ENCODE peak calls at places on chromosomes 5 and 9, in four cellular contexts. Y is adrenal gland, C is erythroblast, D is A549. S is an unnamed sample.

GRCh38 chr5:171709930-171710329 is 75.7 kb upstream of the SMIM23 start:
- DNase-seq in Y (no peak), C (no peak), D (no peak), S (no peak)

GRCh38 chr5:1909346-1909985 is 26.7 kb upstream of the IRX4 start:
- DNase-seq in Y (no peak), C (no peak), D (no peak), S (no peak)

GRCh38 chr9:127074561-127075548 is 47.6 kb downstream of the ANGPTL2 start:
- DNase-seq in Y (no peak), C (no peak), D (no peak), S (no peak)

GRCh38 chr9:1977026-1977425 is 38.1 kb upstream of the SMARCA2 start:
- DNase-seq in Y (no peak), C (no peak), D (no peak), S (no peak)

GRCh38 chr5:55072668-55073067 is 29.8 kb upstream of the GZMA start:
- DNase-seq in Y (no peak), C (no peak), D (no peak), S (no peak)

GRCh38 chr5:53253421-53253871 is 143.9 kb upstream of the MOCS2 start:
- DNase-seq in Y (no peak), C (peak; percentile 85), D (no peak), S (no peak)

GRCh38 chr9:18260527-18260926 is 213.4 kb upstream of the ADAMTSL1 start:
- DNase-seq in Y (no peak), C (no peak), D (no peak), S (peak; percentile 19)

GRCh38 chr5:89275206-89275605 is 392.2 kb upstream of the MEF2C start:
- DNase-seq in Y (no peak), C (no peak), D (no peak), S (no peak)

GRCh38 chr5:125549322-125549871 is 803.0 kb upstream of the ZNF608 start:
- DNase-seq in Y (no peak), C (no peak), D (no peak), S (no peak)

GRCh38 chr9:87469833-87470465 is 27.7 kb upstream of the DAPK1 start:
- DNase-seq in Y (no peak), C (peak; percentile 85), D (no peak), S (no peak)

GRCh38 chr5:17113174-17113941 is 104.1 kb upstream of the BASP1 start:
- DNase-seq in Y (no peak), C (no peak), D (peak; percentile 95), S (no peak)

GRCh38 chr5:139910901-139911300 is 115.3 kb downstream of the PSD2 start:
- DNase-seq in Y (no peak), C (no peak), D (no peak), S (no peak)

GRCh38 chr5:71778678-71779276 is 59.7 kb downstream of the CARTPT start:
- DNase-seq in Y (no peak), C (no peak), D (peak; percentile 60), S (peak; percentile 15)

GRCh38 chr5:54867310-54867944 is 118.0 kb downstream of the ESM1 start:
- DNase-seq in Y (no peak), C (peak; percentile 57), D (peak; percentile 50), S (peak; percentile 50)

GRCh38 chr5:10374032-10374431 is 20.5 kb downstream of the MARCHF6 start:
- DNase-seq in Y (no peak), C (peak; percentile 60), D (no peak), S (no peak)

GRCh38 chr5:102294996-102295395 is 1.1 kb downstream of the SLCO4C1 start:
- DNase-seq in Y (no peak), C (no peak), D (no peak), S (no peak)

GRCh38 chr9:100865111-100865510 is 163.4 kb upstream of the PLPPR1 start:
- DNase-seq in Y (no peak), C (no peak), D (no peak), S (no peak)

GRCh38 chr9:76534031-76534430 is 75.0 kb downstream of the GCNT1 start:
- DNase-seq in Y (no peak), C (no peak), D (no peak), S (no peak)

GRCh38 chr5:151048526-151048925 is 28.1 kb downstream of the GPX3 start:
- DNase-seq in Y (no peak), C (no peak), D (peak; percentile 43), S (no peak)

GRCh38 chr5:80382488-80382887 is 25.4 kb upstream of the ZFYVE16 start:
- DNase-seq in Y (no peak), C (no peak), D (no peak), S (no peak)

GRCh38 chr9:121169094-121169601 is 32.5 kb downstream of the RAB14 start:
- DNase-seq in Y (no peak), C (peak; percentile 12), D (peak; percentile 31), S (peak; percentile 33)

GRCh38 chr5:9034671-9035070 is 511.2 kb downstream of the SEMA5A start:
- DNase-seq in Y (no peak), C (no peak), D (no peak), S (no peak)

GRCh38 chr9:119802621-119803020 is 433.4 kb upstream of the BRINP1 start:
- DNase-seq in Y (no peak), C (no peak), D (no peak), S (no peak)

GRCh38 chr5:141851195-141851874 is 26.9 kb downstream of the PCDH1 start:
- DNase-seq in Y (no peak), C (no peak), D (no peak), S (no peak)

GRCh38 chr5:131747180-131748105 is 49.4 kb downstream of the FNIP1 start:
- DNase-seq in Y (no peak), C (peak; percentile 91), D (no peak), S (no peak)

GRCh38 chr5:138696501-138696900 is 56.7 kb upstream of the CTNNA1 start:
- DNase-seq in Y (no peak), C (no peak), D (no peak), S (peak; percentile 88)

GRCh38 chr9:111375817-111376564 is 46.0 kb upstream of the OR2K2 start:
- DNase-seq in Y (no peak), C (no peak), D (no peak), S (no peak)

GRCh38 chr9:80968611-80969010 is 720.7 kb downstream of the TLE1 start:
- DNase-seq in Y (no peak), C (no peak), D (no peak), S (peak; percentile 28)

GRCh38 chr5:126680215-126680817 is 79.6 kb downstream of the PHAX start:
- DNase-seq in Y (no peak), C (peak; percentile 80), D (no peak), S (no peak)

GRCh38 chr9:116572095-116572748 is 114.9 kb upstream of the TRIM32 start:
- DNase-seq in Y (peak; percentile 88), C (peak; percentile 78), D (peak; percentile 87), S (peak; percentile 97)

GRCh38 chr9:108297025-108297424 is 558.8 kb downstream of the ACTL7B start:
- DNase-seq in Y (peak; percentile 24), C (no peak), D (no peak), S (no peak)

GRCh38 chr9:78261403-78262001 is 25.6 kb downstream of the CEP78 start:
- DNase-seq in Y (no peak), C (peak; percentile 30), D (peak; percentile 36), S (peak; percentile 38)

GRCh38 chr5:129245489-129245888 is 150.9 kb downstream of the ISOC1 start:
- DNase-seq in Y (no peak), C (no peak), D (no peak), S (no peak)

GRCh38 chr5:15203376-15203775 is 296.6 kb upstream of the FBXL7 start:
- DNase-seq in Y (no peak), C (no peak), D (no peak), S (no peak)

GRCh38 chr5:57458443-57458842 is 24.2 kb downstream of the ACTBL2 start:
- DNase-seq in Y (no peak), C (no peak), D (no peak), S (no peak)

GRCh38 chr5:81962041-81962440 is 9.8 kb upstream of the ATG10 start:
- DNase-seq in Y (no peak), C (no peak), D (no peak), S (no peak)

GRCh38 chr9:112790231-112790774 is 39.7 kb downstream of the SNX30 start:
- DNase-seq in Y (peak; percentile 27), C (no peak), D (no peak), S (peak; percentile 23)

GRCh38 chr5:120568716-120569115 is 104.6 kb downstream of the PRR16 start:
- DNase-seq in Y (no peak), C (no peak), D (no peak), S (no peak)

GRCh38 chr9:84339523-84339922 is 1.0 kb downstream of the SLC28A3 start:
- DNase-seq in Y (no peak), C (no peak), D (no peak), S (no peak)

GRCh38 chr5:90344693-90345092 is 64.9 kb downstream of the CETN3 start:
- DNase-seq in Y (no peak), C (no peak), D (no peak), S (no peak)
- TF ChIP-seq POLR2A in Y (no peak), C (no peak), D (no peak), S (no peak)

DNA sequence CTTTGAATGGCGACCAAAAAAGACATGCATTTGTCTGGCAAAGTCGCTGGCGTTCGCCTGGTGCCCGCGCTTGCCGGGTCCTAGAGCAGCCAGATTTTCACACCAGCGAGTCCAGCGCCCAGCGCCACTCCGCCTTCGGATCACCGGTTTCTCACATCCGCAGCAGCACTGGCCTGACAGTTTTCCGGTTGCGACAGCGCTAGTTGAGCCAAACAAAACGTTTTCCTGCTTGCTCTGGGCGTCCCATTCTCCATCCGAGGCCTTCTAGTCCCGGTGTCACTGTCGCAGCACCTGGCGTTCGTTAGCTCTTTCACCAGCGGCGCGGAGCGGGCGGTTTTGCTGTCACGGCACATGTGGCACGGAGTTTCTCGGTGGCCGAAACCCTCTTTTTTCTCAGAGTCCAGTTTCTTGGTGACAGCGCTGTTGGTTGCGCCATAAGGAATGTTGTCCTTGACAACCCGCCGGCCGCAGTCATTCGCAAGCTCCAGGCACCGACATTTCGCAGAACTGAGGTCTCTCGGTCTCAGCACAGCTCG is 48.0 kb downstream of the ANXA2R start:
- DNase-seq in Y (peak; percentile 87), C (peak; percentile 86), D (peak; percentile 87), S (peak; percentile 56)
- TF ChIP-seq POLR2A in Y (peak; percentile 68), C (peak; percentile 92), D (peak; percentile 7), S (peak; percentile 65)

GRCh38 chr9:99224445-99224844 is 2.4 kb downstream of the SEC61B start:
- DNase-seq in Y (no peak), C (no peak), D (no peak), S (no peak)

GRCh38 chr9:99222416-99223280 is 566 bp downstream of the SEC61B start:
- DNase-seq in Y (no peak), C (peak; percentile 74), D (no peak), S (no peak)

GRCh38 chr9:99221266-99221622 is 498 bp downstream of the ALG2 start:
- DNase-seq in Y (no peak), C (no peak), D (no peak), S (peak; percentile 17)

GRCh38 chr9:99226054-99226453 is 4.0 kb downstream of the SEC61B start:
- DNase-seq in Y (no peak), C (no peak), D (no peak), S (no peak)

GRCh38 chr9:99221623-99222415 is at the start of the genes ALG2 and SEC61B:
- DNase-seq in Y (peak; percentile 95), C (peak; percentile 97), D (peak; percentile 95), S (peak; percentile 98)
- TF ChIP-seq POLR2A in Y (peak; percentile 93), C (peak; percentile 94), D (peak; percentile 97), S (peak; percentile 98)

GRCh38 chr9:92463989-92464388 is 18.3 kb downstream of the ASPN start:
- DNase-seq in Y (peak; percentile 16), C (no peak), D (peak; percentile 12), S (peak; percentile 19)
- TF ChIP-seq POLR2A in Y (no peak), C (no peak), D (no peak), S (no peak)

GRCh38 chr9:136410500-136411287 is at the start of the genes ENTR1 and PMPCA:
- DNase-seq in Y (peak; percentile 90), C (peak; percentile 93), D (peak; percentile 90), S (peak; percentile 99)
- TF ChIP-seq POLR2A in Y (peak; percentile 82), C (peak; percentile 86), D (peak; percentile 95), S (peak; percentile 98)

GRCh38 chr9:16726718-16727451 is 143.6 kb downstream of the BNC2 start:
- DNase-seq in Y (peak; percentile 83), C (peak; percentile 3), D (peak; percentile 84), S (peak; percentile 37)
- TF ChIP-seq POLR2A in Y (peak; percentile 84), C (no peak), D (peak; percentile 35), S (no peak)